ENCODE peak calls at places on chromosomes 3 and 15, in nine cellular contexts. M is activated naive CD8-positive, alpha-beta T cell treated with anti-CD3 and anti-CD28 coated beads, Interleukin-2, amount 50 U/mL, for 24 hours; P is activated CD8-positive, alpha-beta T cell treated with anti-CD3 and anti-CD28 coated beads, Interleukin-2, amount 10 ng/mL, durations not matched to agents 7 days and 5 days; H is nucleus accumbens; G is stimulated activated CD8-positive, alpha-beta memory T cell treated with anti-CD3 and anti-CD28 coated beads, Interleukin-7, amount 100 ng/mL, for 4 hours; O is Daoy; N is CD8-positive, alpha-beta memory T cell; F is activated naive CD4-positive, alpha-beta T cell treated with anti-CD3 and anti-CD28 coated beads, Interleukin-2, amount 50 U/mL, for 16 hours; Z is SIG-M5. T is an unnamed sample.

GRCh38 chr3:160565442-160566403 is at the start of gene KPNA4:
- DNase-seq in P (peak), F (peak), G (peak), H (peak), N (peak), Z (peak), M (peak), O (peak), T (peak)

GRCh38 chr15:83613716-83614115 is 40.2 kb upstream of the ADAMTSL3 start:
- DNase-seq in M (no peak), Z (no peak), O (no peak), N (no peak), P (no peak), G (no peak), H (no peak), F (no peak), T (no peak)

GRCh38 chr3:195160257-195160898 is 110.6 kb downstream of the XXYLT1 start:
- DNase-seq in F (no peak), N (no peak), Z (no peak), H (no peak), P (no peak), M (no peak), O (no peak), G (no peak), T (no peak)

GRCh38 chr3:166013073-166013679 is 176.0 kb upstream of the BCHE start:
- DNase-seq in Z (no peak), M (no peak), O (no peak), N (no peak), G (no peak), H (no peak), F (no peak), P (no peak), T (no peak)

GRCh38 chr3:65128346-65128745 is 440.5 kb upstream of the ADAMTS9 start:
- DNase-seq in M (no peak), Z (no peak), G (no peak), O (no peak), H (no peak), F (no peak), N (no peak), P (no peak), T (no peak)

GRCh38 chr3:61985020-61985419 is 388.3 kb downstream of the FEZF2 start:
- DNase-seq in P (no peak), Z (no peak), G (no peak), O (peak), M (no peak), N (no peak), F (no peak), H (no peak), T (no peak)

GRCh38 chr15:97955529-97955928 is 5.0 kb upstream of the ARRDC4 start:
- DNase-seq in N (no peak), P (no peak), F (no peak), Z (no peak), O (no peak), M (no peak), G (no peak), H (no peak), T (no peak)

GRCh38 chr15:90075420-90076289 is 26.6 kb downstream of the IDH2 start:
- DNase-seq in G (no peak), M (no peak), Z (no peak), H (no peak), O (no peak), F (no peak), P (no peak), N (no peak), T (no peak)

GRCh38 chr3:185843635-185844034 is 18.8 kb upstream of the IGF2BP2 start:
- DNase-seq in P (no peak), M (no peak), G (no peak), Z (no peak), N (no peak), H (no peak), O (no peak), F (no peak), T (no peak)

GRCh38 chr3:32816439-32817194 is 1.2 kb upstream of the TRIM71 start:
- DNase-seq in M (peak), Z (no peak), P (peak), O (peak), G (no peak), H (no peak), F (peak), N (no peak), T (peak)

GRCh38 chr3:178334239-178334638 is 202.0 kb upstream of the KCNMB2 start:
- DNase-seq in Z (no peak), N (no peak), F (no peak), O (no peak), M (no peak), P (no peak), H (no peak), G (no peak), T (no peak)

GRCh38 chr15:42092666-42093445 is 1.5 kb downstream of the PLA2G4D start:
- DNase-seq in M (no peak), H (no peak), F (no peak), N (no peak), O (no peak), Z (no peak), P (no peak), G (no peak), T (peak)

GRCh38 chr3:76998555-76998954 is 41.3 kb upstream of the ROBO2 start:
- DNase-seq in H (no peak), F (no peak), M (no peak), P (no peak), N (no peak), O (no peak), G (no peak), Z (no peak), T (no peak)

GRCh38 chr3:10470666-10471336 is 34.6 kb downstream of the ATP2B2 start:
- DNase-seq in M (no peak), F (no peak), P (no peak), N (no peak), O (no peak), Z (no peak), G (no peak), H (no peak), T (no peak)

GRCh38 chr15:69384626-69385025 is 29.5 kb upstream of the KIF23 start:
- DNase-seq in N (no peak), O (no peak), F (no peak), M (no peak), P (no peak), Z (no peak), H (no peak), G (no peak), T (no peak)

GRCh38 chr3:30135190-30135589 is 471.2 kb upstream of the TGFBR2 start:
- DNase-seq in N (no peak), M (no peak), P (no peak), G (no peak), F (no peak), H (no peak), Z (no peak), O (no peak), T (peak)

GRCh38 chr3:123392871-123393620 is 55.8 kb downstream of the ADCY5 start:
- DNase-seq in H (no peak), Z (no peak), P (no peak), M (no peak), O (peak), G (no peak), F (no peak), N (no peak), T (no peak)

T was measured in Right ventricle myocardium superior.